ENCODE peak calls at places on chromosomes 5 and 9, in six cellular contexts. A, U, M, F, R and P are unnamed samples.
A peak's percentile ranks its signal among the peaks of the same experiment; 100 is the strongest.

GRCh38 chr5:159713773-159714172 is 202.5 kb upstream of the ADRA1B start:
- DNase-seq in R (no peak), M (no peak), F (no peak), U (no peak), A (no peak), P (no peak)

GRCh38 chr5:179755022-179755421 is 22.4 kb downstream of the MAML1 start:
- DNase-seq in U (no peak), M (no peak), A (no peak), F (no peak), R (no peak), P (no peak)

GRCh38 chr9:94925751-94926456 is 199.4 kb downstream of the AOPEP start:
- DNase-seq in R (no peak), M (no peak), A (no peak), U (no peak), F (no peak), P (no peak)

GRCh38 chr9:137130176-137130755 is 8.7 kb upstream of the GRIN1 start:
- DNase-seq in F (peak; percentile 100), M (no peak), U (no peak), R (peak; percentile 58), A (no peak), P (no peak)

GRCh38 chr5:163908253-163908652 is 402.8 kb downstream of the MAT2B start:
- DNase-seq in R (no peak), F (no peak), A (no peak), U (no peak), M (no peak), P (no peak)

GRCh38 chr5:115100556-115100955 is 69.2 kb downstream of the TRIM36 start:
- DNase-seq in M (no peak), F (no peak), A (no peak), U (no peak), R (no peak), P (no peak)

GRCh38 chr9:137762414-137763061 is 115.0 kb upstream of the CACNA1B start:
- DNase-seq in R (no peak), F (no peak), U (no peak), M (no peak), A (no peak), P (no peak)

GRCh38 chr9:14356376-14356775 is 42.4 kb upstream of the NFIB start:
- DNase-seq in M (no peak), U (no peak), F (no peak), R (no peak), A (no peak), P (no peak)

GRCh38 chr5:110377411-110378392 is 348.8 kb downstream of the TMEM232 start:
- DNase-seq in U (no peak), A (no peak), R (no peak), M (no peak), F (peak; percentile 28), P (no peak)

GRCh38 chr5:1011226-1011631 is 2.6 kb downstream of the NKD2 start:
- DNase-seq in F (no peak), U (no peak), A (peak; percentile 38), R (peak; percentile 52), M (peak; percentile 67), P (peak; percentile 68)

GRCh38 chr5:107618233-107618632 is 52.5 kb downstream of the EFNA5 start:
- DNase-seq in U (no peak), R (no peak), M (no peak), A (no peak), F (no peak), P (no peak)

GRCh38 chr9:116008278-116008677 is 145.3 kb upstream of the PAPPA start:
- DNase-seq in U (no peak), R (no peak), M (no peak), F (no peak), A (no peak), P (no peak)

GRCh38 chr5:6592611-6593010 is 40.2 kb downstream of the NSUN2 start:
- DNase-seq in F (peak; percentile 27), R (no peak), A (no peak), M (no peak), U (no peak), P (no peak)

GRCh38 chr5:81779935-81780266 is 29.0 kb upstream of the SSBP2 start:
- DNase-seq in R (no peak), M (no peak), U (no peak), F (no peak), A (no peak), P (no peak)

GRCh38 chr9:101508203-101508602 is 25.4 kb upstream of the RNF20 start:
- DNase-seq in R (no peak), F (peak; percentile 85), U (no peak), A (no peak), M (no peak), P (no peak)

GRCh38 chr9:131661954-131662621 is 77.8 kb downstream of the RAPGEF1 start:
- DNase-seq in F (no peak), A (peak; percentile 61), M (peak; percentile 65), U (no peak), R (no peak), P (no peak)

GRCh38 chr9:104856413-104856941 is 71.5 kb downstream of the ABCA1 start:
- DNase-seq in U (no peak), A (no peak), R (no peak), M (no peak), F (no peak), P (no peak)

GRCh38 chr9:104858271-104858670 is 69.7 kb downstream of the ABCA1 start:
- DNase-seq in R (no peak), U (no peak), A (no peak), M (no peak), F (peak; percentile 62), P (no peak)

GRCh38 chr9:104858846-104859245 is 69.1 kb downstream of the ABCA1 start:
- DNase-seq in U (no peak), R (no peak), A (no peak), F (no peak), M (no peak), P (no peak)

GRCh38 chr9:104854613-104855012 is 73.3 kb downstream of the ABCA1 start:
- DNase-seq in R (no peak), A (no peak), M (no peak), F (peak; percentile 90), U (no peak), P (no peak)

DNA sequence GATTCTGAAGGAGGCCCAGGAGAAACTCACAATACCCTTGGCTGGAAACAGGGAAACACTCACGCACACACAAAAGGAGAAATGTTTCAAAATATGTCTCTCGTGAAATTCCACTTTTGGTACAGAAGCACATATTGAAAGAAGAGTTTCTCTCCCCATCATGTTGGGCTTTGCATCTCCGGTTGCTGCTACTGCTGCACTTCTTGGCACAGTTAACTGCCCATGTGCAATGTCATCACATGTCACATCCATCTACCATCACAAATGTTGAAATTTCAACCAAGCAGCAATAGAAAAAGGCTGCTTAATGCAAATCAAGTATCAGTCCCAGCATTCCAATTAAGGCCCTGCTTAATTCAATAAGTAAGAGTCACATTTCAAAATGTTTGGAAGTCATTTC is 72.1 kb downstream of the ABCA1 start:
- DNase-seq in F (no peak), R (no peak), M (no peak), A (no peak), U (no peak), P (no peak)
- H3K4me1 ChIP-seq in F (peaks cover 28% of the 10 kb centered on the region), R (peaks cover 18% of the 10 kb centered on the region), M (no peaks in the 10 kb centered on the region), A (no peaks in the 10 kb centered on the region), U (no peaks in the 10 kb centered on the region), P (no peaks in the 10 kb centered on the region)

GRCh38 chr5:78109891-78110324 is 184.6 kb downstream of the AP3B1 start:
- DNase-seq in F (no peak), U (no peak), R (no peak), A (no peak), M (peak; percentile 59), P (no peak)
- H3K4me1 ChIP-seq in F (no peaks in the 10 kb centered on the region), U (peaks cover 6% of the 10 kb centered on the region), R (no peaks in the 10 kb centered on the region), A (no peaks in the 10 kb centered on the region), M (peaks cover 64% of the 10 kb centered on the region), P (no peaks in the 10 kb centered on the region)

GRCh38 chr9:89433826-89434225 is 64.1 kb downstream of the SEMA4D start:
- DNase-seq in U (no peak), A (no peak), M (no peak), R (peak; percentile 49), F (no peak), P (no peak)

GRCh38 chr9:89432986-89433530 is 64.9 kb downstream of the SEMA4D start:
- DNase-seq in M (no peak), F (no peak), R (peak; percentile 42), U (no peak), A (no peak), P (no peak)

GRCh38 chr9:89434636-89435314 is 63.1 kb downstream of the SEMA4D start:
- DNase-seq in A (no peak), R (peak; percentile 34), U (no peak), F (no peak), M (no peak), P (peak; percentile 8)

GRCh38 chr9:89430995-89431394 is 66.9 kb downstream of the SEMA4D start:
- DNase-seq in F (no peak), M (no peak), R (peak; percentile 15), A (no peak), U (peak; percentile 82), P (peak; percentile 17)

GRCh38 chr9:89431930-89432725 is 65.8 kb downstream of the SEMA4D start:
- DNase-seq in M (no peak), A (no peak), U (no peak), R (peak; percentile 11), F (no peak), P (peak; percentile 12)
- H3K4me1 ChIP-seq in M (peaks cover 78% of the 10 kb centered on the region), A (peaks cover 99% of the 10 kb centered on the region), U (peaks cover 34% of the 10 kb centered on the region), R (peaks cover 21% of the 10 kb centered on the region), F (no peaks in the 10 kb centered on the region), P (no peaks in the 10 kb centered on the region)

DNA sequence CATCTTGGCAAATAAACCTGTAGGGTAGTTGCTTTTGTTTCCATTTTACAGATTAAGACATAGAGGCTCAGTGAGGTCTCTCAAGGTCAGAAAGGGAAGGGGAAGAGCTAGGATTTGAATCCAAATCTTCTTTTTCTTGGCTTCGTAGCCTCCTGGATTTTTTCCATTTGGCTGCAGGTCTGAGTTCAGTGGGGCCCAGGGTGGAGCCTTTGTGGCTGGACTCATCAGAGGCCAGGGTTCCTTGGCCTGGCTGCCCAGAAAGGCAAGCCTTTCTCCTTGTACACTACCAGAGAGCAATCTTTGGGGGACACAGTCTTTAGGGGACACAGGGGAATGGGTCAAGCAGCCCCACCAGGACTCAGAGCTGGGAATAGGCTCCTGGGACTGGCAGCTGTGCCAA is 10.5 kb upstream of the TRAF1 start:
- DNase-seq in R (no peak), A (no peak), F (no peak), M (no peak), U (no peak), P (peak; percentile 78)
- H3K4me1 ChIP-seq in R (peaks cover 20% of the 10 kb centered on the region), A (peaks cover 53% of the 10 kb centered on the region), F (peaks cover 28% of the 10 kb centered on the region), M (peaks cover 71% of the 10 kb centered on the region), U (peaks cover 31% of the 10 kb centered on the region), P (peaks cover 6% of the 10 kb centered on the region)

DNA sequence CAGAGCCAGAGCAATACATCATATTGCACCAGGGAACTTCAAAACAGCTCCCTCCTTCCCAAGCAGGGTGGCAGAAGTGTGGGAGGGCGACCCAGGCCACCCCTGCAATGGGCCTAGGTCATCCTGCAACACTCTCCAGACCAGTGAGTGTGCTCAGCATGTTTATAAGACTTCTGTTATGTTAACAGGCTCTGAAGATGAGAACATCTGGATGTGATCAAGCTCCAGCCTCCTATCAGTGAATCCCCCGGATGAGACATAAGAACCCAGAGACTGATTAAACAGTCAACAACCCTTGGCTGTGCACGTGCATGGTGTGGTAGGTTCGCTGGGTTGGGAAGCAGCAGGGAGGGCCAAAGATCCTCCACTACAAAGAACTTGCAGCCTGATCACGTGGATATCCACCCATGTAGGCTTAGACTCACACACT is 63.3 kb downstream of the ABCA1 start:
- DNase-seq in U (no peak), R (no peak), A (no peak), F (no peak), M (no peak), P (no peak)
- H3K4me1 ChIP-seq in U (peaks cover 3% of the 10 kb centered on the region), R (peaks cover 37% of the 10 kb centered on the region), A (no peaks in the 10 kb centered on the region), F (peaks cover 8% of the 10 kb centered on the region), M (peaks cover 43% of the 10 kb centered on the region), P (no peaks in the 10 kb centered on the region)

GRCh38 chr5:132495063-132495671 is 4.6 kb upstream of the IRF1 start:
- DNase-seq in U (peak; percentile 44), A (no peak), F (no peak), R (peak; percentile 37), M (no peak), P (no peak)
- H3K4me1 ChIP-seq in U (peaks cover 25% of the 10 kb centered on the region), A (peaks cover 63% of the 10 kb centered on the region), F (peaks cover 17% of the 10 kb centered on the region), R (peaks cover 58% of the 10 kb centered on the region), M (peaks cover 60% of the 10 kb centered on the region), P (no peaks in the 10 kb centered on the region)